ENCODE peak calls at places on chromosomes 13 and 19, in six cellular contexts. K is neuronal stem cell, J is IMR-90, W is H9, Y is mesenchymal stem cell, B is mesendoderm. L is an unnamed sample.
A peak's percentile ranks its signal among the peaks of the same experiment; 100 is the strongest.

GRCh38 chr13:113110048-113110851 is 4.7 kb downstream of the F7 start:
- DNase-seq in Y (no peak), K (no peak), J (no peak), B (no peak), W (no peak), L (no peak)

GRCh38 chr13:26941345-26942174 is 181.0 kb upstream of the GPR12 start:
- DNase-seq in Y (peak; percentile 92), K (no peak), J (peak; percentile 91), B (no peak), W (no peak), L (peak; percentile 26)

GRCh38 chr13:37263881-37264280 is 158.4 kb upstream of the CSNK1A1L start:
- DNase-seq in W (no peak), J (no peak), K (no peak), Y (no peak), B (peak; percentile 25), L (no peak)

GRCh38 chr13:98155475-98156111 is 12.7 kb downstream of the FARP1 start:
- DNase-seq in Y (peak; percentile 76), K (no peak), W (no peak), J (peak; percentile 91), B (no peak), L (no peak)

GRCh38 chr13:60143775-60144174 is 20.0 kb downstream of the DIAPH3 start:
- DNase-seq in W (no peak), B (peak; percentile 36), Y (no peak), K (no peak), J (no peak), L (no peak)

GRCh38 chr19:483332-484072 is 12.8 kb upstream of the MADCAM1 start:
- DNase-seq in W (no peak), J (no peak), B (no peak), Y (no peak), K (no peak), L (no peak)

GRCh38 chr13:25871389-25872125 is 180.3 kb downstream of the SHISA2 start:
- DNase-seq in K (no peak), W (no peak), Y (no peak), J (no peak), B (no peak), L (no peak)

GRCh38 chr19:31596751-31597150 is 247.5 kb upstream of the TSHZ3 start:
- DNase-seq in B (no peak), J (no peak), Y (no peak), W (no peak), K (no peak), L (no peak)

GRCh38 chr13:104296301-104296700 is 1230.1 kb upstream of the SLC10A2 start:
- DNase-seq in B (no peak), W (no peak), K (no peak), J (no peak), Y (peak; percentile 18), L (no peak)

GRCh38 chr19:40585677-40586422 is 9.2 kb downstream of the SHKBP1 start:
- DNase-seq in W (no peak), Y (no peak), K (no peak), J (peak; percentile 44), B (no peak), L (peak; percentile 91)

GRCh38 chr13:110518150-110518525 is 43.4 kb downstream of the RAB20 start:
- DNase-seq in Y (no peak), W (no peak), J (no peak), B (peak; percentile 41), K (no peak), L (no peak)

GRCh38 chr19:5539431-5539833 is 28.3 kb downstream of the TINCR start:
- DNase-seq in J (no peak), K (no peak), Y (no peak), B (peak; percentile 63), W (peak; percentile 72), L (no peak)

GRCh38 chr19:11046608-11047354 is 42.5 kb upstream of the LDLR start:
- DNase-seq in K (no peak), B (no peak), J (no peak), W (no peak), Y (no peak), L (no peak)

GRCh38 chr19:13120817-13121216 is 2.8 kb downstream of the NACC1 start:
- DNase-seq in W (no peak), J (peak; percentile 85), K (no peak), B (no peak), Y (peak; percentile 46), L (no peak)

GRCh38 chr19:41887711-41888382 is 4.9 kb downstream of the ARHGEF1 start:
- DNase-seq in K (no peak), J (peak; percentile 64), B (peak; percentile 96), W (peak; percentile 92), Y (peak; percentile 20), L (peak; percentile 91)

GRCh38 chr19:23261496-23262020 is 11.4 kb upstream of the ZNF724 start:
- DNase-seq in K (no peak), W (no peak), B (no peak), Y (no peak), J (no peak), L (no peak)

GRCh38 chr19:7904074-7905020 is 670 bp downstream of the MAP2K7 start:
- DNase-seq in W (no peak), K (no peak), J (no peak), B (peak; percentile 46), Y (peak; percentile 41), L (peak; percentile 46)

GRCh38 chr13:57557979-57558529 is 73.5 kb upstream of the PCDH17 start:
- DNase-seq in J (no peak), Y (peak; percentile 9), K (peak; percentile 8), B (peak; percentile 69), W (no peak), L (peak; percentile 1)

GRCh38 chr13:39297664-39298171 is 259.5 kb downstream of the NHLRC3 start:
- DNase-seq in K (no peak), Y (no peak), J (peak; percentile 24), W (no peak), B (no peak), L (peak; percentile 36)

GRCh38 chr13:19153782-19154450 is 27.7 kb downstream of the TUBA3C start:
- DNase-seq in K (no peak), B (no peak), Y (no peak), W (no peak), J (no peak), L (peak; percentile 29)

GRCh38 chr13:95797016-95797415 is 120.1 kb downstream of the DNAJC3 start:
- DNase-seq in J (no peak), W (no peak), Y (peak; percentile 63), K (no peak), B (no peak), L (no peak)

DNA sequence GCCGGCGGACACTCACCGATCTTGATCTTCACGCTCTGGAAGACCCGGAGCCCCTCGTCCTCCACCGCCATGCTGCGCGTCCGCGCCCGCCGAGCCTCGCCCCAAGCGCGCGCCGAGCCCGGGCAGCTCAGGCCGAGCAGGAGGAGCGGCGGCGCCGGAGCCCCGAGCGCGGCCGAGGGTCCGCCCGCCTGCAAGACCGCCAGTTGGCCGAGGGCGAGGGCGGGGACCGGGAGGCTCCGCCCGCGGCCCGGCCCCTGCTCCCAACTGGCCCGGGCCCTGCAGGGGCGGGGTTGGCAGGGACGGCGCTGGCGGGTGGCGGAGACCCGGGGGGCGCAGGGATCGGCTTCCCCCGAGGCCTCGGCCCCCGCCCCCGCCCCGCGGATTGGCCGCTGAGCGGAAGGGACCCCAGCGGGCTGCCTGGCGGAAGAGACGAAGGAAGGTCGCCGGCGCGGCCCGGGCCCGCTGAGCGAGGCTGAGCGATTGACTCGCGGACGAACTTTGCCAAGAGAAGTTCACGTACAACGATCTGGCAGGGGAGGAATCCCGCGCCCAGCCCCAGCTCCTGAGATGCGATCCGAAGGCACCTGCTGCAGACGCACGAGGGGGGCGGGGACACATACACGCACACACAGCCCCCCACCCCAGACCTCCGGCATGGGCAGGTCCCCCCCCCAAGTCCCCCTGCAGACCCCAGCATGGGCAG is at the start of gene RASA3:
- DNase-seq in B (peak; percentile 92), W (peak; percentile 90), K (peak; percentile 84), Y (peak; percentile 83), J (peak; percentile 79), L (no peak)
- H3K23ac ChIP-seq in B (peak within 1 kb of the TSS; percentile 85), W (peak within 1 kb of the TSS; percentile 79), K (peak within 1 kb of the TSS; percentile 12), Y (no peak within 1 kb of the TSS), J (peak within 1 kb of the TSS; percentile 92), L (peak within 1 kb of the TSS; percentile 2)

GRCh38 chr13:61600360-61601033 is 184.8 kb upstream of the PCDH20 start:
- DNase-seq in Y (no peak), J (no peak), K (no peak), W (no peak), B (no peak), L (no peak)
- H4K8ac ChIP-seq in Y (no peak overlapping the region), J (no peak overlapping the region), K (no peak overlapping the region), W (no peak overlapping the region), B (no peak overlapping the region), L (no peak overlapping the region)

DNA sequence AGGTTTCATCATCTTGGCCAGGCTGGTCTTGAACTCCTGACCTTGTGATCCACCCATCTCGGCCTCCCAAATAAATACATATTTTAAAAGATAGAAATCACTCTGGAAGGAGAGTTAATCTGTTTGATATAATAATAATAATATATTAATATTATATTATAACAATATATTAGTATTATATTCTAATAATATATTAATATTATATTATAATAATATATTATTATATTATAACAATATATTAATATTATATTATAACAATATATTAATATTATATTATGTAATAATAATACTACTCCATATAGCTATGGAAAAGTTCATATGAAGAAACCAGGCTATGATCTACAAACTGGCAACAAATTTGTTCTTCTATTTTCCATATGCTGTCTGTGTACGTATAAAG is 16.8 kb downstream of the HPN start:
- DNase-seq in J (no peak), K (no peak), B (no peak), Y (no peak), W (no peak), L (no peak)
- H3K23ac ChIP-seq in J (no peak overlapping the region), K (no peak overlapping the region), B (no peak overlapping the region), Y (no peak overlapping the region), W (no peak overlapping the region), L (no peak overlapping the region)

GRCh38 chr19:6769006-6769637 is 1.9 kb upstream of the SH2D3A start:
- DNase-seq in B (peak; percentile 66), J (peak; percentile 19), K (no peak), W (peak; percentile 62), Y (peak; percentile 28), L (peak; percentile 51)

GRCh38 chr19:6768236-6768785 is 1.1 kb upstream of the SH2D3A start:
- DNase-seq in Y (no peak), B (no peak), K (no peak), W (no peak), J (no peak), L (no peak)

GRCh38 chr19:6767081-6767356 is 216 bp downstream of the SH2D3A start:
- DNase-seq in W (no peak), K (no peak), J (no peak), Y (no peak), B (peak; percentile 40), L (peak; percentile 53)

GRCh38 chr19:6766357-6767080 is 716 bp downstream of the SH2D3A start:
- DNase-seq in J (no peak), K (no peak), Y (no peak), B (peak; percentile 69), W (peak; percentile 35), L (peak; percentile 57)

DNA sequence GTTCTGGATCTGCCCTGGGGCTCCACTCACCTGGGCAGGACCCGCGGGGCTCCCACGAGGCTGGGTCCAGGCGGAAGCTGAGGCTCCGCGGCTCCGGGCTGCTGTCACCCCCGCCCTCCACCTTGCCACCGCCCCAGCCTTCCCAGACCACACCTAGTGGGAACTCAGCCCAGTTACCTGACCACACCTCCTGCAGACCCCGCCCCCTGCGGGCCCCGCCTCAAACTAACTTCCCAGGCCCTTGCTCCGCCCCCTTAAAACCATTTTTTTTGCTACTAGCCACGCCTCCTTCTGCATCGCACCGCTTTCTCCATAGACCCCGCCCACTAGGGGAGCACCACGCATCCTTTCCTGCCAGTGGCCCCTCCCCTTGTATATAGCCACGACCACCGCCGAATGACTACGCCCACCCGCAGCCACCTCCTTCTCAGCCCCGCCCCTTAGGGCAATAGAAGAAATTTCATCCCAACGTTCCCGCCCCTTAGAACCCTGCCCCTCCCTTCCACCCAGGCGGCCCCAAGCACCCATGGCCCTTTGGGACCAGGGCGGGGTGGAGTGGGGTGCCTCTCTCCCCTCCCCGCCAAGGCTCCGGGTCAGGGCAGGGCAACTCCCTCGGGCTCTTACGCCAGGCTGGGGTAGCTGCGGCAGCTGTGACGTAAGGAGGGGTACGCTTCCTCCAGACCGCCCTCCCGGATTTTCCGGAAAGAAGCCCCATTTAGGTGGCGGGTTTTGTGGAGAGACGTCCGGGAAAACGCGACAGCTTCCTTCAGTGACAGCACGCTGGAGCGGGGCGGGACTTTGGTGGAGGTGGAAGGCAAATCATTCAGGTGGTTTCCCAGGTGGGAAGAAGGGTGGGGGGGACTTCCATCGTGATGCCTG is at the start of gene SH2D3A:
- DNase-seq in Y (peak; percentile 19), K (peak; percentile 57), J (peak; percentile 15), B (peak; percentile 98), W (peak; percentile 98), L (peak; percentile 95)
- H4K8ac ChIP-seq in Y (no peak within 1 kb of the TSS), K (no peak within 1 kb of the TSS), J (no peak within 1 kb of the TSS), B (no peak within 1 kb of the TSS), W (peak within 1 kb of the TSS; percentile 21), L (peak within 1 kb of the TSS; percentile 61)